ENCODE peak calls at places on chromosomes 4 and X, in eight cellular contexts. B, A, Q, S, K, X, H and T are unnamed samples.

GRCh38 chr4:143411527-143412480 is 75.1 kb downstream of the GAB1 start:
- DNase-seq in A (no peak), Q (peak; percentile 54), B (no peak), K (no peak), X (no peak), S (peak; percentile 58), H (no peak), T (no peak)

GRCh38 chr4:89257376-89257775 is 50.2 kb downstream of the GPRIN3 start:
- DNase-seq in X (no peak), H (no peak), A (no peak), Q (no peak), S (no peak), K (no peak), B (no peak), T (no peak)

GRCh38 chr4:84750260-84750955 is 167.5 kb downstream of the CDS1 start:
- DNase-seq in X (no peak), H (peak; percentile 28), S (peak; percentile 65), B (no peak), K (no peak), Q (no peak), A (no peak), T (peak; percentile 24)

GRCh38 chr4:121749225-121749624 is 15.7 kb downstream of the SMIM43 start:
- DNase-seq in H (no peak), X (no peak), S (no peak), K (no peak), B (no peak), A (no peak), Q (no peak), T (no peak)

GRCh38 chr4:150582881-150583286 is 933 bp downstream of the MAB21L2 start:
- DNase-seq in X (no peak), H (no peak), B (no peak), Q (no peak), S (peak; percentile 51), K (peak; percentile 78), A (no peak), T (no peak)

GRCh38 chr4:159220353-159220752 is 117.5 kb downstream of the RAPGEF2 start:
- DNase-seq in B (no peak), A (no peak), X (no peak), S (no peak), K (no peak), H (no peak), Q (no peak), T (no peak)

GRCh38 chr4:8607603-8608481 is 15.3 kb downstream of the CPZ start:
- DNase-seq in S (no peak), H (peak; percentile 50), A (peak; percentile 23), X (no peak), K (no peak), Q (peak; percentile 50), B (peak; percentile 38), T (no peak)

GRCh38 chrX:16836371-16836770 is 33.8 kb downstream of the RBBP7 start:
- DNase-seq in H (peak; percentile 57), X (peak; percentile 37), Q (no peak), A (peak; percentile 10), S (peak; percentile 13), B (peak; percentile 49), K (no peak), T (peak; percentile 21)

GRCh38 chrX:154512879-154513553 is 3.0 kb downstream of the FAM3A start:
- DNase-seq in Q (no peak), H (no peak), K (no peak), S (no peak), B (no peak), A (no peak), X (no peak), T (no peak)

GRCh38 chrX:154517101-154517781 is 1.2 kb upstream of the FAM3A start:
- DNase-seq in X (no peak), H (no peak), S (no peak), K (peak; percentile 71), B (no peak), A (peak; percentile 28), Q (peak; percentile 20), T (no peak)

GRCh38 chrX:154513662-154514204 is 2.3 kb downstream of the FAM3A start:
- DNase-seq in Q (no peak), X (no peak), K (no peak), B (no peak), A (no peak), H (no peak), S (no peak), T (no peak)

GRCh38 chrX:154516655-154517100 is 646 bp upstream of the FAM3A start:
- DNase-seq in S (peak; percentile 54), X (peak; percentile 45), A (no peak), B (no peak), K (peak; percentile 86), Q (peak; percentile 68), H (no peak), T (peak; percentile 20)

DNA sequence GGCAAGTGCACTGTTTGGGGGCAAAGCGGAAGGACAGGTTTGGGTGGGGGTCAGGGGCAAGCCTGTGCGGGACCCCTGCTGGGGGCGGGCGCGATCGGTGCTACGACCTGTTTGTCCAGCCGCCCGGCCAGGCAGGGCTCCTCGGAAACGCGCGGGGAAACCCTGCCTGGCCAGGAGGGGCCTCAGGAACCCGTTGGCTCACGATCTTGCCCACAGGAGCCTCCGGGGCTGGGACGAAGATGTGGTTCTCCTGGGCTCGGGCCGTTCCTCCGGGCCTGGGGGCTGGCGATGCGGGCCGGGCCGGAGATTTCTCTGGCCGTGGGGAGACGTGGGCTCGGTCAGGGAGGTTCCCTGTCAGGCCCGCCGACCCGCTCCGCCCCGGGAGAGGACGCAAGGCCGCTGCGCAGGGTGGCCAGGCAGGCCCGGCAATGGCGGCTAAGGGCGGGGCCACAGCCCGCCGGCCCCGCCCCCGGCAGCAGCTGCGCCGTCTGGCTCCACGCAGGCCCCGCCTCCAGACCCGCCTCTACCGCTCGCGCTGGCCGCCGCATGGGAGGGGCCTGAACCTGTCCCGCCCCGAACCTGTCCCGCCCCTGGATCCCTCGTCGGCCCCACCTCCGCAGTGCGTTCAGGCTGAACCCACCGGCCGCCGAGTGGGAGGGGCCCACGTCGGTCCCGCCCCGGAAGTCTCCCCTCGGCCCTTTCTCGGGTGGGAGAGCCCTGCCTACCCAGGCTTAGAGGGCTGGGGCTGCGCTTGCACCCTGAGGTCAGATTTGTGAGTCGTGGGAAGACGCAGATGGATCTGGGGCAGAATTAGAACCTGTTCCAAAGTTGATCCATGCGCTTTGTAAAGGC is at the start of gene FAM3A:
- DNase-seq in H (peak; percentile 45), A (peak; percentile 96), K (peak; percentile 97), X (peak; percentile 94), Q (peak; percentile 94), B (peak; percentile 93), S (peak; percentile 85), T (peak; percentile 94)
- TF ChIP-seq POLR2A in H (peak; percentile 76), A (peak; percentile 83), K (peak; percentile 76), X (peak; percentile 88), Q (peak; percentile 50), B (peak; percentile 30), S (peak; percentile 71), T (peak; percentile 89)

GRCh38 chr4:186943607-186943908 is 219.9 kb upstream of the FAT1 start:
- DNase-seq in Q (no peak), B (no peak), X (no peak), K (no peak), H (no peak), S (no peak), A (no peak), T (no peak)
- H3K4me1 ChIP-seq in Q (no peaks in the 10 kb centered on the region), B (no peaks in the 10 kb centered on the region), X (peaks cover 39% of the 10 kb centered on the region), K (peaks cover 6% of the 10 kb centered on the region), H (peaks cover 6% of the 10 kb centered on the region), S (peaks cover 4% of the 10 kb centered on the region), A (peaks cover 23% of the 10 kb centered on the region), T (peaks cover 8% of the 10 kb centered on the region)

GRCh38 chr4:127783026-127783769 is 1.1 kb downstream of the HSPA4L start:
- DNase-seq in Q (peak; percentile 86), S (peak; percentile 65), A (peak; percentile 65), H (peak; percentile 42), B (peak; percentile 60), K (peak; percentile 87), X (peak; percentile 82), T (peak; percentile 56)
- TF ChIP-seq POLR2A in Q (no peak), S (no peak), A (no peak), H (no peak), B (no peak), K (no peak), X (peak; percentile 76), T (no peak)

DNA sequence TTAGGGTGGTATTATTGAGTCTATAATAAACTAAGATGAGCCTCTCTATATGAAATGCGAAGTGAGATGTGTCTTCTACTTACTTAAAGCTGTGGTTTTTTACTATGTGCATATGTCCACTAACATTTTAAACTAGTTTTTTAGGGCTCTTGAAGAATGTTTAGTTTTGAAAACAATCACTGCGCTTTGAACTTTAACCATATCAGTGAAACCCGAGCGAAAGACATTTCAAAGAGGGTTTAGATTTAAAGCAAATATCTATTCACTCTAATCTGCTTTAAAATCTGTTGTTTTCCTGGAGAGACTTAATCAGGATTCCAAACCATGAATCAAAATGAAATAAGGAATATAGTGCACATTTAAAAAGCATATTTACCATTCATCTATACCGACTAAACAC is 24.8 kb upstream of the SLC7A11 start:
- DNase-seq in S (no peak), Q (no peak), K (no peak), A (no peak), B (no peak), H (no peak), X (no peak), T (no peak)
- H3K4me1 ChIP-seq in S (no peaks in the 10 kb centered on the region), Q (no peaks in the 10 kb centered on the region), K (no peaks in the 10 kb centered on the region), A (peaks cover 3% of the 10 kb centered on the region), B (no peaks in the 10 kb centered on the region), H (peaks cover 15% of the 10 kb centered on the region), X (no peaks in the 10 kb centered on the region), T (no peaks in the 10 kb centered on the region)

GRCh38 chrX:43316161-43316560 is 339.9 kb upstream of the MAOA start:
- DNase-seq in S (no peak), K (no peak), B (no peak), X (no peak), Q (no peak), A (no peak), H (no peak), T (no peak)
- TF ChIP-seq POLR2A in S (no peak), K (no peak), B (no peak), X (no peak), Q (no peak), A (no peak), H (no peak), T (no peak)